ENCODE peak calls at places on chromosome 1, in eight cellular contexts. H is heart left ventricle, K is lower leg skin, N is sigmoid colon, O is stomach, A is A549, X is body of pancreas, Z is adrenal gland. J is an unnamed sample.

GRCh38 chr1:243335297-243335696 is 79.5 kb downstream of the SDCCAG8 start:
- DNase-seq in H (no peak), K (no peak), N (no peak), O (no peak), A (no peak), X (no peak), Z (peak), J (no peak)

GRCh38 chr1:29827801-29828525 is 591.6 kb downstream of the PTPRU start:
- DNase-seq in H (no peak), K (no peak), N (no peak), O (no peak), A (no peak), X (no peak), Z (no peak), J (no peak)

GRCh38 chr1:225657462-225657989 is 4.6 kb upstream of the ENAH start:
- DNase-seq in H (no peak), K (no peak), N (no peak), O (no peak), A (peak), X (no peak), Z (no peak), J (peak)

GRCh38 chr1:242827538-242827937 is 303.0 kb upstream of the PLD5 start:
- DNase-seq in H (no peak), K (no peak), N (no peak), O (no peak), A (peak), X (no peak), Z (no peak), J (no peak)

GRCh38 chr1:154808261-154808908 is 61.7 kb downstream of the KCNN3 start:
- DNase-seq in H (peak), K (no peak), N (no peak), O (no peak), A (no peak), X (no peak), Z (no peak), J (no peak)

GRCh38 chr1:212595787-212596714 is 12.5 kb upstream of the ATF3 start:
- DNase-seq in H (no peak), K (no peak), N (no peak), O (no peak), A (peak), X (no peak), Z (no peak), J (peak)

GRCh38 chr1:39159224-39160036 is 45.1 kb upstream of the MACF1 start:
- DNase-seq in H (no peak), K (no peak), N (no peak), O (peak), A (peak), X (peak), Z (no peak), J (peak)

GRCh38 chr1:111878649-111879048 is 110.8 kb downstream of the KCND3 start:
- DNase-seq in H (no peak), K (no peak), N (no peak), O (no peak), A (no peak), X (no peak), Z (no peak), J (no peak)

GRCh38 chr1:12168451-12169160 is 1.8 kb downstream of the TNFRSF1B start:
- DNase-seq in H (peak), K (no peak), N (no peak), O (no peak), A (no peak), X (no peak), Z (no peak), J (no peak)

GRCh38 chr1:204077979-204078696 is 5.2 kb downstream of the SOX13 start:
- DNase-seq in H (no peak), K (no peak), N (no peak), O (peak), A (peak), X (no peak), Z (no peak), J (peak)

GRCh38 chr1:6035719-6036118 is 10.0 kb upstream of the KCNAB2 start:
- DNase-seq in H (no peak), K (no peak), N (no peak), O (no peak), A (no peak), X (no peak), Z (no peak), J (no peak)

GRCh38 chr1:1918901-1919303 is at the start of gene TMEM52:
- DNase-seq in H (no peak), K (no peak), N (no peak), O (no peak), A (no peak), X (peak), Z (no peak), J (no peak)

GRCh38 chr1:94627771-94628170 is 86.2 kb upstream of the F3 start:
- DNase-seq in H (no peak), K (no peak), N (no peak), O (no peak), A (no peak), X (no peak), Z (no peak), J (no peak)

GRCh38 chr1:225427249-225428065 is at the start of gene LBR:
- DNase-seq in H (no peak), K (no peak), N (peak), O (peak), A (no peak), X (peak), Z (no peak), J (no peak)

GRCh38 chr1:84253891-84254290 is 47.6 kb upstream of the SAMD13 start:
- DNase-seq in H (peak), K (no peak), N (peak), O (peak), A (peak), X (peak), Z (peak), J (peak)

GRCh38 chr1:174580801-174581200 is 133.0 kb downstream of the GPR52 start:
- DNase-seq in H (no peak), K (no peak), N (no peak), O (no peak), A (no peak), X (no peak), Z (no peak), J (no peak)

GRCh38 chr1:35726814-35727433 is 8.2 kb upstream of the C1orf216 start:
- DNase-seq in H (peak), K (no peak), N (no peak), O (peak), A (peak), X (peak), Z (peak), J (peak)

GRCh38 chr1:10338047-10338446 is 60.8 kb upstream of the PGD start:
- DNase-seq in H (peak), K (peak), N (peak), O (no peak), A (peak), X (peak), Z (peak), J (no peak)

GRCh38 chr1:31666290-31666963 is 21.8 kb upstream of the PEF1 start:
- DNase-seq in H (no peak), K (peak), N (no peak), O (peak), A (peak), X (peak), Z (no peak), J (peak)

GRCh38 chr1:156663178-156663577 is 14.0 kb downstream of the NES start:
- DNase-seq in H (peak), K (no peak), N (peak), O (no peak), A (no peak), X (no peak), Z (no peak), J (no peak)

GRCh38 chr1:51679435-51679834 is 62.5 kb downstream of the OSBPL9 start:
- DNase-seq in H (no peak), K (no peak), N (no peak), O (no peak), A (peak), X (no peak), Z (no peak), J (no peak)

GRCh38 chr1:157105988-157106812 is 6.6 kb upstream of the ETV3L start:
- DNase-seq in H (no peak), K (no peak), N (peak), O (peak), A (peak), X (no peak), Z (peak), J (no peak)

GRCh38 chr1:180563013-180563827 is 4.5 kb downstream of the OVAAL start:
- DNase-seq in H (peak), K (no peak), N (no peak), O (no peak), A (peak), X (no peak), Z (no peak), J (no peak)

GRCh38 chr1:186297439-186297838 is 77.6 kb downstream of the TPR start:
- DNase-seq in H (no peak), K (no peak), N (no peak), O (no peak), A (no peak), X (no peak), Z (no peak), J (no peak)

GRCh38 chr1:21338568-21339401 is 48.5 kb upstream of the ECE1 start:
- DNase-seq in H (peak), K (peak), N (peak), O (peak), A (peak), X (peak), Z (peak), J (peak)

GRCh38 chr1:108704501-108704900 is 8.2 kb upstream of the FNDC7 start:
- DNase-seq in H (no peak), K (no peak), N (no peak), O (no peak), A (peak), X (no peak), Z (no peak), J (no peak)

GRCh38 chr1:26999440-26999987 is 6.0 kb downstream of the TRNP1 start:
- DNase-seq in H (peak), K (peak), N (peak), O (peak), A (peak), X (peak), Z (peak), J (peak)
- TF ChIP-seq CTCF in H (no peak), K (no peak), N (no peak), O (no peak), A (no peak), X (no peak), Z (no peak), J (no peak)

GRCh38 chr1:178509608-178510007 is 3.3 kb upstream of the TEX35 start:
- DNase-seq in H (peak), K (no peak), N (no peak), O (no peak), A (no peak), X (no peak), Z (no peak), J (no peak)
- TF ChIP-seq POLR2A in H (no peak), K (no peak), N (no peak), O (no peak), A (no peak), X (no peak), Z (no peak), J (no peak)

GRCh38 chr1:63103682-63104081 is 218.7 kb upstream of the FOXD3 start:
- DNase-seq in H (no peak), K (no peak), N (no peak), O (no peak), A (no peak), X (no peak), Z (no peak), J (no peak)
- TF ChIP-seq CTCF in H (no peak), K (no peak), N (no peak), O (no peak), A (no peak), X (no peak), Z (no peak), J (no peak)

GRCh38 chr1:43441894-43442632 is 11.7 kb downstream of the HYI start:
- DNase-seq in H (no peak), K (no peak), N (peak), O (peak), A (no peak), X (peak), Z (peak), J (no peak)
- TF ChIP-seq POLR2A in H (no peak), K (no peak), N (no peak), O (no peak), A (no peak), X (no peak), Z (no peak), J (no peak)

DNA sequence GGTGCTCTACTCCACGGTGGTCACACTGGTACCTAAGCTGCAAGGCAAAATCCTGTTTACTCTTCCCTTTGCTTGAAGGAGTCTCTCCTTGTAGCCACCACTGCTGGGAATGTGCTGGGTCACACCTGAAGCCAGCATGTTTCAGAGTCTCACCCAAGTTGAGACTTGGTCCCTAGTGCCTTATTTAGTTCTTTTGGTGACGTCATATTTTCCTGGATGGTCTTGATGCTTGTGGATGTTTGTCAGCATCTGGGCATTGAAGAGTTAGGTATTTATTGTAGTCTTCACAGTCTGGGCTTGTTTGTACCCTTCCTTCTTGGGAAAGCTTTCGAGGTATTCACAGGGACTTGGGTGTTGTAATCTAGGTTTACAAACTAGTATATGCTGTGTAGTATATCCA is 5.6 kb upstream of the MTARC2 start:
- DNase-seq in H (no peak), K (no peak), N (no peak), O (no peak), A (no peak), X (no peak), Z (no peak), J (no peak)
- TF ChIP-seq CTCF in H (no peak), K (no peak), N (no peak), O (no peak), A (no peak), X (no peak), Z (no peak), J (no peak)

DNA sequence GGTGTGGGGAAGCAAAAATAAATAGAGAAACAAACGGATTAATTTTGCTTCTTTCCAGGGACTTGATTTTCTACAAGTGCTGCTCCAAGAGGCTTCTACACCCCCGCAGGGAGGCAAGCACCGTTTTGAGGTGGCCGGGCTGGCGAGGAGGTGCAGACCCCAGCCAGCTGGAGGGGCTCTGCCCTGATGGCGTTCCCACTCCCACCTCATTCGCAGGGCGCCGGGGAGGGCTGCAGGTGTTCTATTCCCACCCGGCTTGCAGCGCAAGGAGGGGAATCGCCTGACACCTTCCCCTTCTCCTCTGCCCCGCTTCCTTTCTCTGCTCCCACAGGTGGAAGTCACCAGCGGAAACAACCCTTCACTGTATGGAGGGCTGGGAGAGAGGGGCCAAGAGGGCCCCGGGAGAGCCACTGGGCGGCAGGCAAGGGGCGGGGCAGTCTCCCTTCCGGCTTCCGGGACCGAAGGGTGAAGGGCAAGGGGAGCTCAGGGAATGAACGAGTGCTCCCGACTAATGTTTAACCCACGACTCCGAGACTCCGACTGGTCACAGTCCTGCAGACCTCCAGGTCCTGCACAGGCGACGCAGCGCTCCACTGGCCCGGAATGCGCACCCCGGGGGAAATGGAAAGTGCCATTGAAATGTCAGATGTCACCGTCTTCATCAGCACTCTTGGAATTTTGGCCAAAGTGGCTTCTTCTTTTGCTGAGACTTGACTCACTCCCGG is 29.1 kb downstream of the TEX35 start:
- DNase-seq in H (peak), K (no peak), N (no peak), O (peak), A (peak), X (peak), Z (peak), J (peak)
- TF ChIP-seq POLR2A in H (no peak), K (no peak), N (no peak), O (no peak), A (peak), X (peak), Z (no peak), J (no peak)

GRCh38 chr1:196717868-196718267 is 56.8 kb upstream of the CFHR3 start:
- DNase-seq in H (no peak), K (no peak), N (no peak), O (no peak), A (no peak), X (no peak), Z (no peak), J (no peak)

DNA sequence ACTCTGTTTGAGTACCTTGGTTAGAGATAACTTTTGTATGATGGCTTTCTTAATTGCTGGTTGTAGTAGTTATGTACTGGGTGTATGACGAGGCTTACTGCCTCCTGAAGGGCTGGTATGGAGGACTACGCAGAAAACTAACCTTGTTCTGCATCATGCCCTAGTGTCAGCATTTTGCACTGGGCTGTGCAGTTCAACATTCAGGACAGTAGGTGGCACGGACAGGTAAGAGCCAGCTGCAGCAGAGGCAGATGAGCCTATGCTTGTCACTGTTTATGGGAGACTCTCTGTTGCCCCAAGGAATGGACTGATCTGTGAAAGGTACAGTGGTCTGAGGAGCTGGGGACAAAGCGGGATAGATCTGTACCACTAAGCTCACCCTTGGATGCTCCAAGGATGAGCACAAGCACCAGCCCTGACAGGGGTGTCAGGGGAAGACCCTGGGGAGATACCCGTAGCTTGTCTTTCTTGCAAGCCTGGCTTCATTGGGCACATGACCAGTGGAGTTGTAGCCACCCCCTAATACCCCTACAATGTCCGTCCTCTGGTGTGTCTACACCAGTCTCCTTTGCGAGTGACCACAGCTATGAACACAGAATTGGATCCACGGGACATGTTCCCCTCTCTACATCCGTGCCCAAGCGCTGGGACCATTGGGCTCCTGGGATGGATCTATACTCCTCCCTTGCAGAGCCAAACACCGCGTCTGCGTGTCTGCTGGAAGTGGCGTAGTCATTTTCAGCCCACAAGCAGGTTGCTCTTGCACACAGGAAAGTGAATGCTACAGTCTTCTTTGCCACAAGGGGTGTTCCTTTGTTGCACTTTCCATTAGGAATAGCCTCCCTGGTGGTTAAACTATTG is 51.1 kb upstream of the CFHR3 start:
- DNase-seq in H (no peak), K (no peak), N (no peak), O (peak), A (peak), X (peak), Z (peak), J (peak)
- TF ChIP-seq CTCF in H (peak), K (no peak), N (no peak), O (peak), A (peak), X (peak), Z (peak), J (no peak)

J was measured in prostate gland.